ENCODE peak calls at places on chromosomes 5 and 9, in four cellular contexts. B is HepG2, X is HCT116, F is H1. U is an unnamed sample.
A peak's percentile ranks its signal among the peaks of the same experiment; 100 is the strongest.

GRCh38 chr9:133437753-133438531 is 15.8 kb downstream of the ADAMTS13 start:
- DNase-seq in B (no peak), X (no peak), F (no peak), U (no peak)

GRCh38 chr5:10542151-10542550 is 21.7 kb upstream of the ANKRD33B start:
- DNase-seq in B (no peak), X (no peak), F (no peak), U (no peak)

GRCh38 chr5:143052967-143053682 is 282.9 kb downstream of the ARHGAP26 start:
- DNase-seq in B (no peak), X (no peak), F (no peak), U (no peak)

GRCh38 chr5:141883184-141883947 is 5.2 kb upstream of the PCDH1 start:
- DNase-seq in B (no peak), X (no peak), F (peak; percentile 91), U (peak; percentile 71)

GRCh38 chr9:122941560-122942234 is 877 bp downstream of the RABGAP1 start:
- DNase-seq in B (peak; percentile 38), X (no peak), F (no peak), U (no peak)

GRCh38 chr5:134018154-134018985 is 13.6 kb upstream of the VDAC1 start:
- DNase-seq in B (peak; percentile 91), X (no peak), F (no peak), U (no peak)

GRCh38 chr9:96618209-96619108 is 1.2 kb downstream of the CDC14B start:
- DNase-seq in B (peak; percentile 42), X (no peak), F (no peak), U (no peak)

GRCh38 chr5:150641006-150641570 is 628 bp downstream of the SYNPO start:
- DNase-seq in B (peak; percentile 15), X (no peak), F (no peak), U (no peak)

GRCh38 chr9:89592963-89593775 is 11.6 kb upstream of the GADD45G start:
- DNase-seq in B (peak; percentile 66), X (no peak), F (peak; percentile 73), U (peak; percentile 96)

GRCh38 chr5:14161825-14162556 is 18.8 kb downstream of the TRIO start:
- DNase-seq in B (no peak), X (no peak), F (no peak), U (no peak)

GRCh38 chr5:54215233-54215736 is 95.1 kb downstream of the ARL15 start:
- DNase-seq in B (no peak), X (no peak), F (no peak), U (no peak)

GRCh38 chr5:157130933-157131332 is 11.7 kb downstream of the MED7 start:
- DNase-seq in B (no peak), X (no peak), F (no peak), U (no peak)

GRCh38 chr5:56983593-56984361 is 31.9 kb upstream of the MIER3 start:
- DNase-seq in B (peak; percentile 54), X (no peak), F (no peak), U (no peak)

GRCh38 chr5:17343675-17344074 is 126.2 kb downstream of the BASP1 start:
- DNase-seq in B (no peak), X (peak; percentile 2), F (no peak), U (no peak)

GRCh38 chr5:75574791-75575190 is 36.5 kb upstream of the ANKDD1B start:
- DNase-seq in B (no peak), X (no peak), F (no peak), U (no peak)

GRCh38 chr9:112789493-112789892 is 38.9 kb downstream of the SNX30 start:
- DNase-seq in B (no peak), X (no peak), F (no peak), U (no peak)

GRCh38 chr5:79791843-79792242 is 102.2 kb downstream of the CMYA5 start:
- DNase-seq in B (no peak), X (no peak), F (no peak), U (no peak)

GRCh38 chr9:7071916-7072315 is 314.1 kb downstream of the KDM4C start:
- DNase-seq in B (no peak), X (no peak), F (no peak), U (no peak)

GRCh38 chr9:90449213-90449925 is 193.3 kb downstream of the DIRAS2 start:
- DNase-seq in B (no peak), X (no peak), F (no peak), U (no peak)

GRCh38 chr9:8845376-8845775 is 1045.8 kb upstream of the DMAC1 start:
- DNase-seq in B (no peak), X (no peak), F (no peak), U (no peak)

GRCh38 chr9:81871695-81872094 is 56.5 kb upstream of the SPATA31D4 start:
- DNase-seq in B (no peak), X (no peak), F (no peak), U (peak; percentile 22)

GRCh38 chr9:124596172-124596839 is 89.1 kb upstream of the NR5A1 start:
- DNase-seq in B (no peak), X (no peak), F (no peak), U (no peak)

GRCh38 chr5:150672237-150672883 is 11.3 kb downstream of the MYOZ3 start:
- DNase-seq in B (no peak), X (no peak), F (peak; percentile 84), U (no peak)

GRCh38 chr5:142922223-142922952 is 152.2 kb downstream of the ARHGAP26 start:
- DNase-seq in B (peak; percentile 95), X (no peak), F (no peak), U (no peak)

GRCh38 chr5:109354761-109355160 is 55.0 kb downstream of the PJA2 start:
- DNase-seq in B (no peak), X (no peak), F (no peak), U (no peak)

DNA sequence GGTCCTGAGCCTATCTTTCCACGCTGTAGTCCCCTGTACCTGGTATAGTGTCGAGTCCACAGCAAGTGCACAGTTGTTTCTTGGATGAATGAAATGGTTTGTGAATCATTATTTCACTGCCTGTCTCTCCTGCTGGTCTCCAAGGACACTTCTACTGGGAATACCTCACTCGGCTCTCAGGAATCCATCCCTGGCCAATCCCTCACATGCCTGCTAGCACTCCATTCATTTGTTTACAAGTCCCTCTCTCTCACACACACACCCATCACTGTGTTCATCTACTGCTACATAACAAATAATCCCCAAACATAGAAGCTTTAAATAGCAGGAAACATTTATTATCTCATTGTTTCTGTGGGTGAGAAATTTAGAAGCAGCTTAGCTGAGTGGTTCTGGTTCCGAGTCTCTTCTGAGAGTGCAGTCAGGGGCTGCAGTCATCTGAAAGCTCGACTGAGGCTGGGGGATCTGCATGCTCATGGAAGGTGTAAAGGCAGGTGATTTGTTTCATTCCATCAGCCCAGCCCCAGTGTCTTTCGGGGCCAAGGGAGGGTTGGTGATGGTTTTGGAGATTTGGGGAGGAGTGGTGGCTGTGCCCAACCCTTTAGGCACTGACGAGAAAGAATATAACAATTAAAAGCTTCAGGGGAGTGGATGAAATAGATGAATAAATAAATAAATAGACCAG is 132.7 kb upstream of the IER5L start:
- DNase-seq in B (no peak), X (no peak), F (no peak), U (no peak)
- TF ChIP-seq YY1 in B (no peak), X (no peak), F (no peak), U (no peak)

GRCh38 chr9:95127249-95128176 is 190.0 kb downstream of the FANCC start:
- DNase-seq in B (peak; percentile 53), X (peak; percentile 29), F (peak; percentile 93), U (peak; percentile 70)
- H3K4me3 ChIP-seq in B (no peak overlapping the region), X (no peak overlapping the region), F (peak overlapping the region; percentile 38), U (no peak overlapping the region)

DNA sequence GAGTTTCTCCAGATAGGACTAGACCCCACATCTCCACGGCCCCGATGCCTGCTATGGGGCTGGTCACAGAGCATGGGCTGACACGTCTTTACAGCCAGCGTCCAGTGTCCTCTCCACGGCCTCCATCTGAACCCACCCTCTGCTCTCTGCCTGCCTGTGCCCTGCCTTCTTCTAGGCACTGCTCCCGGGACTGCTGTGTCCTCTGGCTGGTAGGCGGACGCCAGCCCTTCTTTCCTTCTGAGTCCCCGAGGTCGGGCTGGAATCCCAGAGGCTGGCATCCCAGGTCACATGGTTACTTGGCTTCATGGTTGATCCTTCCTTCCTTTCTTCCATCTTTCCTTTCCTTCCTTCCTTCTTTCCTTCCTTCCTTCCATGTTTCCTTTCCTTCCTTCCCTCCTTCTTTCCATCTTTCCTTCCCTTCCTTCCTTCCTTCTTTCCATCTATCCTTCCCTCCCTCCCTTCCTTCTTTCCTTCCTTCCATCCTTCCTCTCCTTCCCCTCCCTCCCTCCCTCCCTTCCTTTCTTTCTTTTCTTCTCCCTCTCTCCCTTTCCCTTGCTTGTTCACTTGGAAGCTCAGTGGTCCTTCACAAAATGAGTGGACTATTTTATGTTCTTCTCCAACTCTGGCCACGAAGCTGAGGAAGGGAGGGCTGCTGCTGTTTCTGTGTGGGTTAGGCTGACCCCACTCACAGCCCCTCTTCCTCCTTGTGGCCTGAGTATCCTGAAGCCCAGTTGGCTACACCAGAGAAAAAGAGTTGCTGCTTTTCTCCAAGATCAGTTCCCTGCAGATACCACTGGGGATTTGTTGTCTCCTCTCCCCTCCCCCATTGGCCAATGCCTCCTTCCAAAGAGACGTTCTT is 66.8 kb upstream of the NEURL1B start:
- DNase-seq in B (no peak), X (no peak), F (no peak), U (no peak)
- TF ChIP-seq YY1 in B (no peak), X (no peak), F (no peak), U (no peak)

GRCh38 chr9:18489861-18490260 is 15.9 kb downstream of the ADAMTSL1 start:
- DNase-seq in B (no peak), X (no peak), F (no peak), U (no peak)
- H3K4me3 ChIP-seq in B (no peak overlapping the region), X (no peak overlapping the region), F (no peak overlapping the region), U (no peak overlapping the region)

GRCh38 chr9:14314929-14315753 is 1.2 kb upstream of the NFIB start:
- DNase-seq in B (peak; percentile 38), X (no peak), F (peak; percentile 84), U (peak; percentile 46)
- TF ChIP-seq YY1 in B (no peak), X (no peak), F (peak; percentile 7), U (no peak)

U was measured in NT2/D1.